ENCODE peak calls at places on chromosomes 2 and 18, in ten cellular contexts. G, Z, H, J, W, M, D, L, Y and R are unnamed samples.

GRCh38 chr2:24538720-24539119 is 47.7 kb downstream of the NCOA1 start:
- DNase-seq in G (no peak), Z (no peak), H (no peak), J (no peak), W (no peak), M (no peak), D (no peak), L (no peak), Y (no peak), R (peak; percentile 59)

GRCh38 chr2:1141079-1141478 is 190.4 kb downstream of the SNTG2 start:
- DNase-seq in G (no peak), Z (no peak), H (no peak), J (no peak), W (no peak), M (no peak), D (no peak), L (no peak), Y (no peak), R (no peak)

GRCh38 chr2:26530696-26531095 is 52.8 kb upstream of the OTOF start:
- DNase-seq in G (no peak), Z (no peak), H (no peak), J (no peak), W (no peak), M (peak; percentile 62), D (no peak), L (peak; percentile 28), Y (peak; percentile 63), R (no peak)

GRCh38 chr2:220259656-220260055 is 632.2 kb downstream of the SLC4A3 start:
- DNase-seq in G (no peak), Z (no peak), H (no peak), J (no peak), W (no peak), M (no peak), D (peak; percentile 46), L (no peak), Y (no peak), R (no peak)

GRCh38 chr2:20048488-20049443 is 2.7 kb downstream of the LAPTM4A start:
- DNase-seq in G (no peak), Z (no peak), H (no peak), J (no peak), W (no peak), M (no peak), D (no peak), L (no peak), Y (no peak), R (no peak)

GRCh38 chr2:59183070-59183469 is 941.9 kb upstream of the FANCL start:
- DNase-seq in G (no peak), Z (no peak), H (no peak), J (no peak), W (no peak), M (no peak), D (no peak), L (no peak), Y (no peak), R (no peak)

GRCh38 chr18:24915547-24915946 is 436.4 kb downstream of the ZNF521 start:
- DNase-seq in G (no peak), Z (no peak), H (no peak), J (no peak), W (no peak), M (peak; percentile 49), D (no peak), L (no peak), Y (peak; percentile 70), R (no peak)

GRCh38 chr18:63986885-63987284 is 17.0 kb downstream of the SERPINB8 start:
- DNase-seq in G (no peak), Z (no peak), H (no peak), J (no peak), W (no peak), M (no peak), D (no peak), L (no peak), Y (no peak), R (no peak)

GRCh38 chr2:218387369-218388194 is 5.5 kb downstream of the SLC11A1 start:
- DNase-seq in G (no peak), Z (peak; percentile 55), H (no peak), J (no peak), W (no peak), M (no peak), D (peak; percentile 46), L (no peak), Y (peak; percentile 77), R (no peak)

GRCh38 chr18:72675394-72675793 is 131.3 kb upstream of the CBLN2 start:
- DNase-seq in G (no peak), Z (no peak), H (no peak), J (no peak), W (no peak), M (peak; percentile 11), D (no peak), L (no peak), Y (no peak), R (no peak)

GRCh38 chr2:235668782-235669181 is 174.9 kb downstream of the AGAP1 start:
- DNase-seq in G (no peak), Z (no peak), H (no peak), J (no peak), W (no peak), M (no peak), D (no peak), L (no peak), Y (no peak), R (no peak)

GRCh38 chr18:21191596-21192307 is 50.3 kb upstream of the GREB1L start:
- DNase-seq in G (no peak), Z (no peak), H (no peak), J (no peak), W (no peak), M (peak; percentile 45), D (peak; percentile 28), L (peak; percentile 6), Y (peak; percentile 73), R (no peak)

GRCh38 chr2:45651415-45652089 is at the start of gene PRKCE:
- DNase-seq in G (peak; percentile 2), Z (peak; percentile 54), H (peak; percentile 43), J (peak; percentile 51), W (peak; percentile 16), M (no peak), D (no peak), L (no peak), Y (peak; percentile 50), R (no peak)

GRCh38 chr2:48439102-48439501 is 90.9 kb upstream of the STON1 start:
- DNase-seq in G (no peak), Z (no peak), H (no peak), J (no peak), W (no peak), M (no peak), D (no peak), L (no peak), Y (no peak), R (no peak)

GRCh38 chr2:168529054-168529833 is 73.2 kb downstream of the CERS6 start:
- DNase-seq in G (no peak), Z (no peak), H (no peak), J (no peak), W (no peak), M (no peak), D (no peak), L (no peak), Y (peak; percentile 35), R (no peak)

GRCh38 chr2:28751956-28752607 is 452 bp downstream of the PPP1CB start:
- DNase-seq in G (no peak), Z (peak; percentile 21), H (peak; percentile 27), J (no peak), W (peak; percentile 24), M (no peak), D (peak; percentile 89), L (no peak), Y (no peak), R (no peak)

GRCh38 chr2:178152033-178152432 is 39.8 kb downstream of the RBM45 start:
- DNase-seq in G (no peak), Z (no peak), H (no peak), J (no peak), W (no peak), M (no peak), D (no peak), L (no peak), Y (no peak), R (no peak)

GRCh38 chr2:54258171-54258570 is 2.1 kb upstream of the TSPYL6 start:
- DNase-seq in G (no peak), Z (no peak), H (no peak), J (no peak), W (no peak), M (no peak), D (no peak), L (peak; percentile 23), Y (no peak), R (no peak)

GRCh38 chr2:8303322-8303832 is 378.5 kb upstream of the ID2 start:
- DNase-seq in G (peak; percentile 49), Z (peak; percentile 59), H (peak; percentile 81), J (peak; percentile 85), W (peak; percentile 42), M (no peak), D (no peak), L (no peak), Y (no peak), R (peak; percentile 88)

GRCh38 chr18:3458952-3459853 is 9.2 kb downstream of the TGIF1 start:
- DNase-seq in G (no peak), Z (no peak), H (no peak), J (no peak), W (no peak), M (peak; percentile 80), D (no peak), L (no peak), Y (peak; percentile 87), R (no peak)

GRCh38 chr2:63035686-63036085 is 14.9 kb upstream of the OTX1 start:
- DNase-seq in G (no peak), Z (no peak), H (no peak), J (no peak), W (no peak), M (no peak), D (no peak), L (no peak), Y (no peak), R (no peak)

GRCh38 chr2:62205554-62205953 is 9.6 kb downstream of the B3GNT2 start:
- DNase-seq in G (no peak), Z (no peak), H (no peak), J (no peak), W (no peak), M (no peak), D (no peak), L (no peak), Y (no peak), R (no peak)

GRCh38 chr18:23126352-23127056 is 8.8 kb upstream of the CABLES1 start:
- DNase-seq in G (no peak), Z (no peak), H (no peak), J (no peak), W (no peak), M (no peak), D (no peak), L (no peak), Y (no peak), R (no peak)

GRCh38 chr2:123207245-123207644 is 817.8 kb upstream of the CNTNAP5 start:
- DNase-seq in G (no peak), Z (no peak), H (no peak), J (no peak), W (no peak), M (no peak), D (no peak), L (no peak), Y (no peak), R (no peak)

GRCh38 chr18:79797518-79798345 is at the start of gene KCNG2:
- DNase-seq in G (no peak), Z (no peak), H (no peak), J (no peak), W (no peak), M (no peak), D (no peak), L (no peak), Y (peak; percentile 16), R (no peak)

GRCh38 chr2:60641866-60642788 is 88.7 kb upstream of the BCL11A start:
- DNase-seq in G (no peak), Z (peak; percentile 26), H (no peak), J (no peak), W (no peak), M (peak; percentile 13), D (peak; percentile 23), L (peak; percentile 4), Y (peak; percentile 70), R (no peak)

GRCh38 chr2:18626256-18626668 is 36.9 kb upstream of the NT5C1B start:
- DNase-seq in G (no peak), Z (no peak), H (no peak), J (no peak), W (no peak), M (peak; percentile 67), D (no peak), L (peak; percentile 61), Y (peak; percentile 70), R (no peak)

GRCh38 chr2:226799976-226800940 is 638 bp upstream of the IRS1 start:
- DNase-seq in G (no peak), Z (no peak), H (no peak), J (no peak), W (no peak), M (peak; percentile 10), D (no peak), L (no peak), Y (no peak), R (no peak)